ENCODE peak calls at places on chromosome 4, in eight cellular contexts. One of them, this sample, is unnamed.

GRCh38 chr4:87844476-87844875 is 11.7 kb downstream of the MEPE start:
- DNase-seq in WERI-Rb-1: no peak
- DNase-seq in Jurkat, Clone E6-1: no peak
- DNase-seq in lower lobe of right lung: no peak
- DNase-seq in NCI-H1417: no peak
- DNase-seq in PC-3: no peak
- DNase-seq in activated CD4-positive, alpha-beta T cell treated with anti-CD3 and anti-CD28 coated beads for 24 hours: no peak
- DNase-seq in NCI-H1105: no peak
- DNase-seq in this sample: no peak

GRCh38 chr4:2343476-2343875 is 75.0 kb downstream of the ZFYVE28 start:
- DNase-seq in lower lobe of right lung: peak
- DNase-seq in Jurkat, Clone E6-1: no peak
- DNase-seq in NCI-H1417: peak
- DNase-seq in WERI-Rb-1: no peak
- DNase-seq in activated CD4-positive, alpha-beta T cell treated with anti-CD3 and anti-CD28 coated beads for 24 hours: no peak
- DNase-seq in PC-3: no peak
- DNase-seq in NCI-H1105: no peak
- DNase-seq in this sample: no peak

GRCh38 chr4:126004936-126005335 is 690.2 kb downstream of the FAT4 start:
- DNase-seq in NCI-H1417: no peak
- DNase-seq in NCI-H1105: no peak
- DNase-seq in WERI-Rb-1: no peak
- DNase-seq in Jurkat, Clone E6-1: no peak
- DNase-seq in activated CD4-positive, alpha-beta T cell treated with anti-CD3 and anti-CD28 coated beads for 24 hours: no peak
- DNase-seq in PC-3: no peak
- DNase-seq in lower lobe of right lung: no peak
- DNase-seq in this sample: peak

GRCh38 chr4:141027421-141027820 is 105.8 kb downstream of the RNF150 start:
- DNase-seq in NCI-H1105: peak
- DNase-seq in Jurkat, Clone E6-1: no peak
- DNase-seq in lower lobe of right lung: no peak
- DNase-seq in NCI-H1417: peak
- DNase-seq in WERI-Rb-1: no peak
- DNase-seq in PC-3: peak
- DNase-seq in activated CD4-positive, alpha-beta T cell treated with anti-CD3 and anti-CD28 coated beads for 24 hours: no peak
- DNase-seq in this sample: no peak

GRCh38 chr4:11446156-11446811 is 17.6 kb upstream of the HS3ST1 start:
- DNase-seq in Jurkat, Clone E6-1: no peak
- DNase-seq in PC-3: peak
- DNase-seq in WERI-Rb-1: no peak
- DNase-seq in NCI-H1105: no peak
- DNase-seq in activated CD4-positive, alpha-beta T cell treated with anti-CD3 and anti-CD28 coated beads for 24 hours: no peak
- DNase-seq in lower lobe of right lung: no peak
- DNase-seq in NCI-H1417: no peak
- DNase-seq in this sample: no peak

GRCh38 chr4:120853101-120853940 is 69.2 kb downstream of the PRDM5 start:
- DNase-seq in PC-3: no peak
- DNase-seq in lower lobe of right lung: no peak
- DNase-seq in WERI-Rb-1: no peak
- DNase-seq in NCI-H1417: no peak
- DNase-seq in Jurkat, Clone E6-1: no peak
- DNase-seq in NCI-H1105: no peak
- DNase-seq in activated CD4-positive, alpha-beta T cell treated with anti-CD3 and anti-CD28 coated beads for 24 hours: no peak
- DNase-seq in this sample: no peak

GRCh38 chr4:101279377-101279871 is 67.9 kb downstream of the PPP3CA start:
- DNase-seq in activated CD4-positive, alpha-beta T cell treated with anti-CD3 and anti-CD28 coated beads for 24 hours: no peak
- DNase-seq in WERI-Rb-1: no peak
- DNase-seq in lower lobe of right lung: no peak
- DNase-seq in NCI-H1417: no peak
- DNase-seq in NCI-H1105: no peak
- DNase-seq in Jurkat, Clone E6-1: no peak
- DNase-seq in PC-3: no peak
- DNase-seq in this sample: no peak

GRCh38 chr4:183438458-183439113 is 5.8 kb upstream of the CDKN2AIP start:
- DNase-seq in PC-3: peak
- DNase-seq in activated CD4-positive, alpha-beta T cell treated with anti-CD3 and anti-CD28 coated beads for 24 hours: no peak
- DNase-seq in Jurkat, Clone E6-1: no peak
- DNase-seq in lower lobe of right lung: no peak
- DNase-seq in WERI-Rb-1: no peak
- DNase-seq in NCI-H1417: no peak
- DNase-seq in NCI-H1105: no peak
- DNase-seq in this sample: peak

GRCh38 chr4:38753021-38753806 is 29.6 kb downstream of the TLR10 start:
- DNase-seq in Jurkat, Clone E6-1: no peak
- DNase-seq in NCI-H1105: no peak
- DNase-seq in activated CD4-positive, alpha-beta T cell treated with anti-CD3 and anti-CD28 coated beads for 24 hours: no peak
- DNase-seq in PC-3: no peak
- DNase-seq in WERI-Rb-1: no peak
- DNase-seq in lower lobe of right lung: peak
- DNase-seq in NCI-H1417: no peak
- DNase-seq in this sample: peak

GRCh38 chr4:38531126-38531737 is 132.8 kb upstream of the KLF3 start:
- DNase-seq in PC-3: no peak
- DNase-seq in NCI-H1105: no peak
- DNase-seq in activated CD4-positive, alpha-beta T cell treated with anti-CD3 and anti-CD28 coated beads for 24 hours: no peak
- DNase-seq in WERI-Rb-1: no peak
- DNase-seq in NCI-H1417: peak
- DNase-seq in lower lobe of right lung: no peak
- DNase-seq in Jurkat, Clone E6-1: no peak
- DNase-seq in this sample: no peak

GRCh38 chr4:72977936-72978485 is 91.5 kb downstream of the COX18 start:
- DNase-seq in WERI-Rb-1: no peak
- DNase-seq in NCI-H1417: no peak
- DNase-seq in activated CD4-positive, alpha-beta T cell treated with anti-CD3 and anti-CD28 coated beads for 24 hours: no peak
- DNase-seq in PC-3: no peak
- DNase-seq in Jurkat, Clone E6-1: no peak
- DNase-seq in lower lobe of right lung: no peak
- DNase-seq in NCI-H1105: no peak
- DNase-seq in this sample: peak

GRCh38 chr4:94342713-94343112 is at the start of gene HPGDS:
- DNase-seq in lower lobe of right lung: no peak
- DNase-seq in NCI-H1417: no peak
- DNase-seq in activated CD4-positive, alpha-beta T cell treated with anti-CD3 and anti-CD28 coated beads for 24 hours: no peak
- DNase-seq in Jurkat, Clone E6-1: no peak
- DNase-seq in NCI-H1105: no peak
- DNase-seq in PC-3: no peak
- DNase-seq in WERI-Rb-1: no peak
- DNase-seq in this sample: no peak

GRCh38 chr4:37770016-37770415 is 56.5 kb upstream of the PGM2 start:
- DNase-seq in Jurkat, Clone E6-1: no peak
- DNase-seq in activated CD4-positive, alpha-beta T cell treated with anti-CD3 and anti-CD28 coated beads for 24 hours: no peak
- DNase-seq in lower lobe of right lung: no peak
- DNase-seq in NCI-H1105: no peak
- DNase-seq in PC-3: no peak
- DNase-seq in NCI-H1417: no peak
- DNase-seq in WERI-Rb-1: no peak
- DNase-seq in this sample: peak

GRCh38 chr4:13481569-13481968 is 2.6 kb downstream of the RAB28 start:
- DNase-seq in NCI-H1105: no peak
- DNase-seq in activated CD4-positive, alpha-beta T cell treated with anti-CD3 and anti-CD28 coated beads for 24 hours: no peak
- DNase-seq in lower lobe of right lung: no peak
- DNase-seq in Jurkat, Clone E6-1: no peak
- DNase-seq in PC-3: peak
- DNase-seq in WERI-Rb-1: no peak
- DNase-seq in NCI-H1417: no peak
- DNase-seq in this sample: no peak

GRCh38 chr4:124710911-124711310 is 1.6 kb downstream of the ANKRD50 start:
- DNase-seq in Jurkat, Clone E6-1: peak
- DNase-seq in NCI-H1417: peak
- DNase-seq in lower lobe of right lung: no peak
- DNase-seq in PC-3: no peak
- DNase-seq in WERI-Rb-1: no peak
- DNase-seq in activated CD4-positive, alpha-beta T cell treated with anti-CD3 and anti-CD28 coated beads for 24 hours: no peak
- DNase-seq in NCI-H1105: peak
- DNase-seq in this sample: no peak

This sample was measured in kidney epithelial cell.